ENCODE peak calls at places on chromosomes 4 and X, in seven cellular contexts. One of them, this sample, is unnamed. For H3K36me3, the result is how much of the 10 kb centered on the place peaks cover.

GRCh38 chr4:118352843-118353373 is at the start of gene PRSS12:
- DNase-seq in hepatocyte: peak
- DNase-seq in heart left ventricle: peak
- DNase-seq in left lung: peak
- DNase-seq in lung: peak
- DNase-seq in adrenal gland: peak
- DNase-seq in fibroblast of lung: peak
- DNase-seq in this sample: no peak

GRCh38 chr4:100935090-100935489 is 412.2 kb downstream of the PPP3CA start:
- DNase-seq in left lung: no peak
- DNase-seq in fibroblast of lung: peak
- DNase-seq in adrenal gland: no peak
- DNase-seq in lung: no peak
- DNase-seq in heart left ventricle: no peak
- DNase-seq in hepatocyte: no peak
- DNase-seq in this sample: no peak

GRCh38 chrX:31420711-31421151 is 348.9 kb upstream of the FTHL17 start:
- DNase-seq in fibroblast of lung: peak
- DNase-seq in heart left ventricle: no peak
- DNase-seq in hepatocyte: no peak
- DNase-seq in lung: no peak
- DNase-seq in left lung: no peak
- DNase-seq in adrenal gland: no peak
- DNase-seq in this sample: no peak

GRCh38 chr4:56821394-56822263 is at the start of gene SPINK2:
- DNase-seq in hepatocyte: peak
- DNase-seq in adrenal gland: peak
- DNase-seq in fibroblast of lung: no peak
- DNase-seq in lung: peak
- DNase-seq in left lung: peak
- DNase-seq in heart left ventricle: peak
- DNase-seq in this sample: no peak

GRCh38 chr4:184503869-184504300 is 29.5 kb upstream of the IRF2 start:
- DNase-seq in adrenal gland: no peak
- DNase-seq in heart left ventricle: no peak
- DNase-seq in fibroblast of lung: no peak
- DNase-seq in lung: no peak
- DNase-seq in hepatocyte: no peak
- DNase-seq in left lung: no peak
- DNase-seq in this sample: no peak

GRCh38 chr4:98491862-98492554 is 166.4 kb downstream of the TSPAN5 start:
- DNase-seq in fibroblast of lung: no peak
- DNase-seq in lung: no peak
- DNase-seq in hepatocyte: peak
- DNase-seq in heart left ventricle: no peak
- DNase-seq in left lung: no peak
- DNase-seq in adrenal gland: no peak
- DNase-seq in this sample: no peak

GRCh38 chr4:69830529-69831269 is 29.2 kb downstream of the SULT1E1 start:
- DNase-seq in hepatocyte: peak
- DNase-seq in adrenal gland: no peak
- DNase-seq in fibroblast of lung: peak
- DNase-seq in left lung: no peak
- DNase-seq in heart left ventricle: no peak
- DNase-seq in lung: no peak
- DNase-seq in this sample: no peak

GRCh38 chrX:133838761-133839676 is 146.4 kb downstream of the GPC3 start:
- DNase-seq in left lung: no peak
- DNase-seq in fibroblast of lung: peak
- DNase-seq in hepatocyte: peak
- DNase-seq in lung: peak
- DNase-seq in heart left ventricle: no peak
- DNase-seq in adrenal gland: peak
- DNase-seq in this sample: peak

GRCh38 chr4:89307446-89308160 is at the start of gene GPRIN3:
- DNase-seq in fibroblast of lung: peak
- DNase-seq in adrenal gland: peak
- DNase-seq in lung: peak
- DNase-seq in heart left ventricle: peak
- DNase-seq in left lung: peak
- DNase-seq in hepatocyte: peak
- DNase-seq in this sample: no peak

GRCh38 chr4:40584517-40585141 is 45.0 kb downstream of the RBM47 start:
- DNase-seq in lung: no peak
- DNase-seq in hepatocyte: no peak
- DNase-seq in left lung: no peak
- DNase-seq in adrenal gland: no peak
- DNase-seq in heart left ventricle: no peak
- DNase-seq in fibroblast of lung: no peak
- DNase-seq in this sample: no peak

GRCh38 chrX:653316-653715 is 22.7 kb downstream of the SHOX start:
- DNase-seq in left lung: no peak
- DNase-seq in hepatocyte: no peak
- DNase-seq in heart left ventricle: no peak
- DNase-seq in fibroblast of lung: no peak
- DNase-seq in adrenal gland: no peak
- DNase-seq in lung: no peak
- DNase-seq in this sample: no peak

GRCh38 chr4:98919996-98920395 is 8.9 kb downstream of the EIF4E start:
- DNase-seq in left lung: no peak
- DNase-seq in fibroblast of lung: peak
- DNase-seq in heart left ventricle: no peak
- DNase-seq in hepatocyte: no peak
- DNase-seq in adrenal gland: no peak
- DNase-seq in lung: no peak
- DNase-seq in this sample: no peak

GRCh38 chr4:151859646-151860045 is 98.8 kb upstream of the GATB start:
- DNase-seq in hepatocyte: no peak
- DNase-seq in adrenal gland: no peak
- DNase-seq in lung: no peak
- DNase-seq in fibroblast of lung: no peak
- DNase-seq in left lung: no peak
- DNase-seq in heart left ventricle: no peak
- DNase-seq in this sample: no peak

GRCh38 chr4:114383721-114384120 is 214.9 kb upstream of the UGT8 start:
- DNase-seq in hepatocyte: no peak
- DNase-seq in left lung: no peak
- DNase-seq in heart left ventricle: no peak
- DNase-seq in lung: no peak
- DNase-seq in adrenal gland: no peak
- DNase-seq in fibroblast of lung: peak
- DNase-seq in this sample: no peak

GRCh38 chrX:12138366-12139313 is at the start of gene FRMPD4:
- DNase-seq in fibroblast of lung: no peak
- DNase-seq in hepatocyte: peak
- DNase-seq in lung: no peak
- DNase-seq in adrenal gland: no peak
- DNase-seq in left lung: no peak
- DNase-seq in heart left ventricle: peak
- DNase-seq in this sample: no peak

GRCh38 chrX:3576886-3577516 is 136.4 kb downstream of the PRKX start:
- DNase-seq in left lung: no peak
- DNase-seq in hepatocyte: no peak
- DNase-seq in lung: no peak
- DNase-seq in adrenal gland: no peak
- DNase-seq in heart left ventricle: no peak
- DNase-seq in fibroblast of lung: peak
- DNase-seq in this sample: no peak

GRCh38 chr4:26061248-26061986 is 147.4 kb downstream of the SMIM20 start:
- DNase-seq in left lung: no peak
- DNase-seq in adrenal gland: no peak
- DNase-seq in fibroblast of lung: peak
- DNase-seq in lung: no peak
- DNase-seq in hepatocyte: peak
- DNase-seq in heart left ventricle: no peak
- DNase-seq in this sample: peak

GRCh38 chrX:15877380-15877779 is 22.8 kb upstream of the AP1S2 start:
- DNase-seq in adrenal gland: no peak
- DNase-seq in left lung: no peak
- DNase-seq in heart left ventricle: no peak
- DNase-seq in lung: no peak
- DNase-seq in hepatocyte: no peak
- DNase-seq in fibroblast of lung: peak
- DNase-seq in this sample: no peak

GRCh38 chrX:103344606-103345005 is 11.7 kb upstream of the TCEAL9 start:
- DNase-seq in heart left ventricle: no peak
- DNase-seq in fibroblast of lung: no peak
- DNase-seq in adrenal gland: no peak
- DNase-seq in hepatocyte: no peak
- DNase-seq in left lung: no peak
- DNase-seq in lung: no peak
- DNase-seq in this sample: no peak

GRCh38 chr4:129641179-129641578 is 545.2 kb downstream of the C4orf33 start:
- DNase-seq in lung: peak
- DNase-seq in fibroblast of lung: peak
- DNase-seq in heart left ventricle: no peak
- DNase-seq in left lung: peak
- DNase-seq in adrenal gland: peak
- DNase-seq in hepatocyte: peak
- DNase-seq in this sample: peak

GRCh38 chr4:138301536-138301935 is 59.4 kb upstream of the SLC7A11 start:
- DNase-seq in fibroblast of lung: no peak
- DNase-seq in adrenal gland: no peak
- DNase-seq in lung: no peak
- DNase-seq in left lung: no peak
- DNase-seq in heart left ventricle: no peak
- DNase-seq in hepatocyte: peak
- DNase-seq in this sample: no peak

GRCh38 chr4:80151981-80152380 is 45.3 kb upstream of the PRDM8 start:
- DNase-seq in fibroblast of lung: no peak
- DNase-seq in heart left ventricle: no peak
- DNase-seq in adrenal gland: no peak
- DNase-seq in hepatocyte: no peak
- DNase-seq in left lung: no peak
- DNase-seq in lung: no peak
- DNase-seq in this sample: no peak

GRCh38 chr4:117154251-117154650 is 68.9 kb upstream of the TRAM1L1 start:
- DNase-seq in adrenal gland: no peak
- DNase-seq in left lung: no peak
- DNase-seq in lung: no peak
- DNase-seq in heart left ventricle: no peak
- DNase-seq in hepatocyte: no peak
- DNase-seq in fibroblast of lung: no peak
- DNase-seq in this sample: no peak

GRCh38 chrX:131058136-131058868 is at the start of gene ARHGAP36:
- DNase-seq in adrenal gland: no peak
- DNase-seq in left lung: no peak
- DNase-seq in hepatocyte: peak
- DNase-seq in fibroblast of lung: no peak
- DNase-seq in heart left ventricle: no peak
- DNase-seq in lung: no peak
- DNase-seq in this sample: no peak

DNA sequence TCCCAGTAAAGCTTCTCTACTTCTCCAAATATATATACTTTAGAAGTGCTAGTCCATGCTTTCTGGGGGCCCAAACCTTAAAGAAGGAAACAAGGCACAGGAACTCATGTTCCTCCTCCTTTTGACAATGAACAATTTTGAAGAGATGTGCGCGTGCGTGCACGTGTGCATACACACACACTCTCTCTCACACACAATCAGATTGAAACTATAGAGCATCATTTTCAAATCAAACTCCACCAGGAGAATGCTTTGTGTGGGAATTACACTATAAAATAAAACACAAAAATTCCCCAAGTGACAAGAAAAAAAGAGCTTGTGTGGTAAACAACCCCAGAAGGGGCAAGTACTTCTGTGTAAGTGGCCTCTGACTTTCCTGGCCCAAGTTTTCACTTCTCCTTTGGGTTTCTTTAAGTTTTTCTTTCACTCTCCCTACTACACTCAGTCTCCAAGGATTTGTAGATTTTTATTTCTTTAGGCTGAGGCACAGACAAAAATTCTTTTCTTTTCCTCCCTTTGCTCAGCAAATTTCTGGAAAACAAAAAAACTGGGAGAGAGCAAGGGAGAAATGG is 46.6 kb upstream of the SHISA3 start:
- DNase-seq in fibroblast of lung: no peak
- DNase-seq in adrenal gland: no peak
- DNase-seq in hepatocyte: no peak
- DNase-seq in left lung: no peak
- DNase-seq in lung: no peak
- DNase-seq in heart left ventricle: no peak
- DNase-seq in this sample: no peak
- H3K36me3 ChIP-seq in fibroblast of lung: under half
- H3K36me3 ChIP-seq in adrenal gland: under half
- H3K36me3 ChIP-seq in hepatocyte: under half
- H3K36me3 ChIP-seq in left lung: under half
- H3K36me3 ChIP-seq in lung: under half
- H3K36me3 ChIP-seq in heart left ventricle: under half
- H3K36me3 ChIP-seq in this sample: under half

GRCh38 chr4:67288964-67289363 is 256.3 kb downstream of the CENPC start:
- DNase-seq in heart left ventricle: no peak
- DNase-seq in hepatocyte: peak
- DNase-seq in fibroblast of lung: no peak
- DNase-seq in left lung: no peak
- DNase-seq in adrenal gland: no peak
- DNase-seq in lung: no peak
- DNase-seq in this sample: no peak
- TF ChIP-seq CTCF in heart left ventricle: no peak
- TF ChIP-seq CTCF in hepatocyte: peak
- TF ChIP-seq CTCF in fibroblast of lung: no peak
- TF ChIP-seq CTCF in left lung: no peak
- TF ChIP-seq CTCF in adrenal gland: no peak
- TF ChIP-seq CTCF in lung: no peak
- TF ChIP-seq CTCF in this sample: peak

DNA sequence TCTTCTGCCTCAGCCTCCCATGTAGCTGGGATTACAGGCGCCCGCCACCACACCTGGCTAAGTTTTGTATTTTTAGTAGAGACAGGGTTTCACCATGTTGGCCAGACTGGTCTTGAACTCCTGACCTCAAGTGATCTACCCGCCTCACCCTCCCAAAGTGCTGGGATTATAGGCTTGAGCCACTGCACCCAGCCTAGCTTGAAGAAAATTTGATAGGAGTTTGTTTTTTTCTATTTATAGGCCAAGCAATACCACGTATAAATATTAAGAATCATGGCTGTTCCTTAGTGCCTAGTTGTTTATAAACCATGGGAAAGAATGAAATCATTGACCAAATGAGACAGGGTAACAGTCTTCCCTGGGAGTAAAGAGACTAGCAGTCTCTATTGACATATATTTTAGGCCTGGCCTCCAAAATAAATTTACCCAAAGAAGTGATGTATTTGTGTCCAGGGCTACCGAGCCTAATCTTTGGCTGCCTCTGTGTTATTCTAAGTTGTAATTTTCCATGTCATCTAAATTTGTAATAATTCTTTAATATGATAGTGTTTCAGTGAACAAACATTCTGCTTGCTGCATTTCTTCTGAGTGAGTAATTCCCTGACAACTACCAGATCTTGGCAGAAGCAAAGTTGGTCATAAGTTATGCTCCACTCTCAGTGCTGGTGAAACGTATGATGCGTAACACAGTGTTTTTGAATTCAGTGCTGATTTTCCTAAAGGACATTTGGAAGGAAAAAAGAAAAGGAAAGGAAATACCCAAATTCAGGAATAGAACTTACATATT is 10.3 kb downstream of the PKD2 start:
- DNase-seq in lung: no peak
- DNase-seq in fibroblast of lung: peak
- DNase-seq in adrenal gland: peak
- DNase-seq in left lung: no peak
- DNase-seq in hepatocyte: peak
- DNase-seq in heart left ventricle: no peak
- DNase-seq in this sample: peak
- H3K36me3 ChIP-seq in lung: under half
- H3K36me3 ChIP-seq in fibroblast of lung: under half
- H3K36me3 ChIP-seq in adrenal gland: under half
- H3K36me3 ChIP-seq in left lung: under half
- H3K36me3 ChIP-seq in hepatocyte: under half
- H3K36me3 ChIP-seq in heart left ventricle: under half
- H3K36me3 ChIP-seq in this sample: under half

GRCh38 chrX:129318375-129318774 is 204.9 kb downstream of the SMARCA1 start:
- DNase-seq in left lung: no peak
- DNase-seq in heart left ventricle: no peak
- DNase-seq in adrenal gland: peak
- DNase-seq in hepatocyte: peak
- DNase-seq in lung: no peak
- DNase-seq in fibroblast of lung: peak
- DNase-seq in this sample: no peak
- TF ChIP-seq CTCF in left lung: peak
- TF ChIP-seq CTCF in heart left ventricle: no peak
- TF ChIP-seq CTCF in adrenal gland: no peak
- TF ChIP-seq CTCF in hepatocyte: peak
- TF ChIP-seq CTCF in lung: no peak
- TF ChIP-seq CTCF in fibroblast of lung: no peak
- TF ChIP-seq CTCF in this sample: peak

This sample was measured in Panc1.